ENCODE peak calls at places on chromosomes 13 and 19, in six cellular contexts. S, K, F, B, G and Y are unnamed samples.

GRCh38 chr13:40438999-40439797 is 227.2 kb downstream of the FOXO1 start:
- DNase-seq in S (peak), K (no peak), F (no peak), B (no peak), G (no peak), Y (peak)

GRCh38 chr13:50531917-50532899 is 311.3 kb downstream of the DLEU7 start:
- DNase-seq in S (no peak), K (no peak), F (peak), B (no peak), G (no peak), Y (peak)

GRCh38 chr19:9406798-9407352 is 28.5 kb downstream of the ZNF266 start:
- DNase-seq in S (no peak), K (no peak), F (peak), B (no peak), G (peak), Y (peak)

GRCh38 chr19:42251572-42251990 is 3.3 kb downstream of the ERF start:
- DNase-seq in S (no peak), K (no peak), F (no peak), B (no peak), G (no peak), Y (no peak)

GRCh38 chr13:60214213-60215079 is 50.7 kb upstream of the DIAPH3 start:
- DNase-seq in S (no peak), K (no peak), F (no peak), B (no peak), G (no peak), Y (no peak)

GRCh38 chr13:109271555-109271954 is 514.8 kb downstream of the IRS2 start:
- DNase-seq in S (no peak), K (no peak), F (no peak), B (no peak), G (no peak), Y (no peak)

GRCh38 chr13:45601680-45602079 is 13.9 kb downstream of the ERICH6B start:
- DNase-seq in S (no peak), K (no peak), F (no peak), B (no peak), G (no peak), Y (no peak)

GRCh38 chr13:41658057-41658642 is 200.8 kb downstream of the RGCC start:
- DNase-seq in S (peak), K (no peak), F (peak), B (no peak), G (no peak), Y (no peak)

GRCh38 chr13:78736142-78736541 is 77.2 kb upstream of the OBI1 start:
- DNase-seq in S (no peak), K (no peak), F (no peak), B (no peak), G (no peak), Y (no peak)

GRCh38 chr19:403221-404036 is 5.5 kb downstream of the C2CD4C start:
- DNase-seq in S (no peak), K (peak), F (no peak), B (no peak), G (no peak), Y (no peak)

GRCh38 chr13:100235311-100235901 is 146.5 kb downstream of the PCCA start:
- DNase-seq in S (peak), K (no peak), F (peak), B (peak), G (no peak), Y (no peak)

GRCh38 chr13:44498969-44499368 is 77.2 kb downstream of the TSC22D1 start:
- DNase-seq in S (no peak), K (no peak), F (no peak), B (no peak), G (no peak), Y (peak)

GRCh38 chr13:102405499-102406079 is 3.7 kb upstream of the FGF14 start:
- DNase-seq in S (peak), K (peak), F (peak), B (peak), G (no peak), Y (no peak)

GRCh38 chr19:24054044-24054935 is 32.7 kb upstream of the ZNF254 start:
- DNase-seq in S (peak), K (no peak), F (peak), B (no peak), G (no peak), Y (peak)

GRCh38 chr13:96809366-96810096 is 184.7 kb downstream of the OXGR1 start:
- DNase-seq in S (no peak), K (no peak), F (no peak), B (no peak), G (no peak), Y (no peak)

GRCh38 chr13:20553309-20553708 is 13.6 kb upstream of the IFT88 start:
- DNase-seq in S (no peak), K (no peak), F (no peak), B (no peak), G (no peak), Y (peak)

GRCh38 chr19:18440421-18440877 is 2.5 kb upstream of the ISYNA1 start:
- DNase-seq in S (no peak), K (no peak), F (no peak), B (no peak), G (no peak), Y (peak)

GRCh38 chr19:1651548-1652394 is 644 bp downstream of the TCF3 start:
- DNase-seq in S (peak), K (no peak), F (peak), B (peak), G (no peak), Y (peak)
- H2BK120ac ChIP-seq in S (peak), K (no peak), F (no peak), B (peak), G (peak), Y (peak)

GRCh38 chr19:14094854-14095253 is 4.3 kb upstream of the SAMD1 start:
- DNase-seq in S (no peak), K (no peak), F (no peak), B (no peak), G (no peak), Y (no peak)
- H3K14ac ChIP-seq in S (no peak), K (no peak), F (no peak), B (no peak), G (no peak), Y (no peak)

DNA sequence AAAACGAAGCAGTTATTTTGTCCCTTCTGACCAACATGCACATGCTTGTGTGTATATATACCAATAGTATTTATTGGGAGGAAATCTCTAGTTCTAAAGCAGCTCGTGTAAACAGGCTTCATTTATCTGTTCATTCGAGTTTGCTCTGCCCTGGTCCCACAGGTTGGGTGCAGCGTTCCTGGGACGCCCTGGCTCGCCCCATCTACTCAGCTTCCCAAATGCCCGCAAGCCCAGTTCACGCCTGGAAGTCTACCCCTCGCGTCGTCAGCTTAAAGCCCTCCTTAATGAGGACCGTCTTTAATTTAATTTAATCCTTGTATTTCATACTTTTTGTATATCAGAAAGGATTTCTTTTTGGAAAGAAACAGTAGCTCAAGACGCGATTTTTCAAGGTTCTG is 604 bp downstream of the THSD1 start:
- DNase-seq in S (no peak), K (no peak), F (no peak), B (no peak), G (no peak), Y (no peak)
- H3K23ac ChIP-seq in S (no peak), K (no peak), F (peak), B (no peak), G (no peak), Y (no peak)

GRCh38 chr13:74464656-74465055 is 330.5 kb upstream of the KLF12 start:
- DNase-seq in S (no peak), K (no peak), F (no peak), B (no peak), G (no peak), Y (no peak)

GRCh38 chr13:74461011-74461410 is 326.8 kb upstream of the KLF12 start:
- DNase-seq in S (no peak), K (no peak), F (no peak), B (no peak), G (no peak), Y (no peak)

GRCh38 chr13:74466015-74466414 is 331.8 kb upstream of the KLF12 start:
- DNase-seq in S (no peak), K (no peak), F (no peak), B (no peak), G (no peak), Y (no peak)

GRCh38 chr13:74465279-74465678 is 331.1 kb upstream of the KLF12 start:
- DNase-seq in S (no peak), K (peak), F (no peak), B (no peak), G (no peak), Y (no peak)
- H2BK120ac ChIP-seq in S (no peak), K (no peak), F (no peak), B (no peak), G (no peak), Y (no peak)

DNA sequence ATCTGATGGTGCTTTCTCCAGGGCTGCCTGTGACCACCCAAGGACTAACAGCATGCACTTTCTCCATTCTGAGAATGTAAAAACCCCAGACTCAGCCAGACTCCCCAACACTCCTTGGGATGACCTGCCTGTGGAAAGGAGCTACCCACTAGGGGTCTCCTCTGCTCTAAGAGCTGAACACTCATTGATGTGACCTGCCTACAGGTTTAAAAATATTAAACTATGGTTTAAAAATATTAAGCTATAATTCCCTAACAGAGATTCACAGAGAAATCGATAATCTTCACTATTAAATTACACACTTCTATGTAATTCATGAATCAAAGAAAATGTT is 696.2 kb upstream of the SLITRK5 start:
- DNase-seq in S (no peak), K (no peak), F (no peak), B (no peak), G (no peak), Y (no peak)
- H3K14ac ChIP-seq in S (no peak), K (no peak), F (no peak), B (no peak), G (no peak), Y (no peak)

DNA sequence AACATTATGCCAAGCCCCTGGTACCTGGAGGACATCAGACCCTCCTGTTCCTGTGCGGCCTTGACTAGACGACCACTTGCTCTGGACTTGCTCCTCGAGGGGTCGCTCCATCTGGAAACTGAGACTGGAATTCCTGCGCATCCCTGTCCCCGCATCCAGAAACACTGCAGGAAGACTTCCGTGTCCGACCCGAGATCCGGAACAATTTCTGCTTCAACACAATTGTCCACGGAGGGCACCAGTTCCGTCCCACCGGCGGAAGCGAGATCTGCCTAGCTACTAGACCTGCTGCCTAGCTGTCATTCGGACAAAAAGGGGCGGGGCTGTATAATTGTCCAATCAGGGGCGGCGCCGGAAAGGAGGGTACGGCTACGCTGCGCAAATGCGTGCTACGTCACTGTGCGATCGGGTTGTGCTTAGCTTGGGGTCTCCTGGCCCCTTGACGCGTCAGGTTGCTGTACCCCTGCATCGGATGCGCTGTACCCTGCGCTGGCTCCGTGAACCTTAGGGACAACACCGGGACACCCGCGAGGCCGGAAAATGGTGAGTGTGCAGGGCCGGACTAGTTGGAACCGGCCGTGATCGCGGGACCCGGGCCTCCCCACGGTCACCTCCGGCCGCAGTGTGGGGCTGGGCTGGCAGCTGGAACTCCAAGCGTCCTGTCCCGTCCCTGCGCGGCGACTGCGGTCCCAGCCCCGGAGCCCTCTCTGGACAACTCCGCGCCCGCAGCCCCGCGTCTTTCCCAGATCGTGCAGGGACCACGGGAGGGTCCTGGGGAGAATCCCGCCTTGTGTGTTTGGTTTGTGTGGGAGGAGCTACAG is at the start of the genes ZNF490 and ZNF791:
- DNase-seq in S (peak), K (peak), F (peak), B (peak), G (peak), Y (peak)
- H3K23ac ChIP-seq in S (peak), K (no peak), F (peak), B (peak), G (no peak), Y (no peak)

DNA sequence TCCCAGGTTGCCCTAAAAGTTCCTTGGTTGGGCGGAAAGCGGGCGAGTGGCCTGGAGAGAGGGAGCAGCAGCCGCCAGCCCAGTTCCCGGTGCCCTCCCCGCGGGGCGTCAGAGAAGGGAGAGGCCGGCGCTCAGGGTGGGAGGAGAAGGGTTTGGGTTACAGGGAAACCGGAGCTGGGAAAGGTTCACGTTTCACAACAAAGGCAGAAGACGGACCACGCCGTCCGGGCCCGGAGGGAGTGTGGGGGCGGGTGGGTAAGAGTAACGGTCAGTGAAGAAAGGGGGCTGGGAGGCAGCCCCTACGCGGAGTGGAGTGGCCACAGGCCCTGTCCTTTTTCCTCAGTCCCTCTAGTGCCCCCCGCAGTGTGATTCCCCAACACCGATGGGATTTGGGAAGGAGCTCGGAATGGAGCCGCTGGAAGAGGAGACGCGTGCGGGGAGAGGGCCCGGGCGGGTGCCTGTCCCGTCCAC is 1.6 kb downstream of the SIX5 start:
- DNase-seq in S (peak), K (peak), F (peak), B (peak), G (no peak), Y (peak)
- H2BK120ac ChIP-seq in S (no peak), K (no peak), F (peak), B (peak), G (no peak), Y (peak)

GRCh38 chr19:3112375-3113099 is 18.4 kb downstream of the GNA11 start:
- DNase-seq in S (no peak), K (no peak), F (no peak), B (no peak), G (no peak), Y (no peak)
- H3K14ac ChIP-seq in S (no peak), K (no peak), F (no peak), B (peak), G (no peak), Y (no peak)

DNA sequence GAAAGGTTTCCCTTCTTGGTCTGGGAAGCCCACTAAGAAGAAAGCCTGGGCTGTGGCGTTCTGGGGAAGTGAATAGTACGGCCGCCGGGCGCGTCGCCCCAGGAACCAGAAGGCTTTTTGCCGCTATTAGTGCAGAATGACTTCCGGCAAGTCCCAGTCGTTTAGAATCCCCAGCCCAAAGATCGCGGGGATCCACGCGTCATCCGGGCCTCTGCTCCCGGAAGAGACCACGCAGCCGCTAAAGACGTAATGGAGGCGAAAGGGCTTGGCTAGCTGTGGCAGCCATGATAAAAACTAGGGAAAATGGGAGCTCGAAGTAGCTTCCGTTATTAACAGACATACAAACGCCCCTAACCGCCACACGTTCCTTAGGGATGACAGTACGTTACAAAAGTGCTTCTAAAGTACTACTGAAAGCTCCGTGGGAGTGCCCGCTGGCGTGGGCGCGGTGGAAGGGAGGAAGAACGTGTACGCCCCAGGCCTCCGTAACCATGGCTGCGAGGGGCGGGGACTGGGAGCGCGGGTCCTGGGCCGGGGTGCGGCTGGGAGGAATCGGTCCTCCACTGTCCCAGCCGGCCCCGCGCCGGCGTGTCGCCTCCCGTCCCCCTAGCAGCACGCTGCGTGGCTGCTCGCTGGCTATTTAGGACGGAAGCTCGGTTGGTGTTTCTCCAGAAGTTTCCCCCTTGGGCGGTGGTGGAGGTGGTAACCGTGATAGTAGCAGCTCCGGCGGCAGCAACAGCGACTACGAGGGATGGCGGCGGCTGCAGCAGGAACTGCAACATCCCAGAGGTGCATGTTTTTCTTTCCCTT is at the start of gene SUGT1:
- DNase-seq in S (peak), K (peak), F (peak), B (peak), G (peak), Y (peak)
- H3K23ac ChIP-seq in S (peak), K (no peak), F (peak), B (no peak), G (no peak), Y (no peak)

DNA sequence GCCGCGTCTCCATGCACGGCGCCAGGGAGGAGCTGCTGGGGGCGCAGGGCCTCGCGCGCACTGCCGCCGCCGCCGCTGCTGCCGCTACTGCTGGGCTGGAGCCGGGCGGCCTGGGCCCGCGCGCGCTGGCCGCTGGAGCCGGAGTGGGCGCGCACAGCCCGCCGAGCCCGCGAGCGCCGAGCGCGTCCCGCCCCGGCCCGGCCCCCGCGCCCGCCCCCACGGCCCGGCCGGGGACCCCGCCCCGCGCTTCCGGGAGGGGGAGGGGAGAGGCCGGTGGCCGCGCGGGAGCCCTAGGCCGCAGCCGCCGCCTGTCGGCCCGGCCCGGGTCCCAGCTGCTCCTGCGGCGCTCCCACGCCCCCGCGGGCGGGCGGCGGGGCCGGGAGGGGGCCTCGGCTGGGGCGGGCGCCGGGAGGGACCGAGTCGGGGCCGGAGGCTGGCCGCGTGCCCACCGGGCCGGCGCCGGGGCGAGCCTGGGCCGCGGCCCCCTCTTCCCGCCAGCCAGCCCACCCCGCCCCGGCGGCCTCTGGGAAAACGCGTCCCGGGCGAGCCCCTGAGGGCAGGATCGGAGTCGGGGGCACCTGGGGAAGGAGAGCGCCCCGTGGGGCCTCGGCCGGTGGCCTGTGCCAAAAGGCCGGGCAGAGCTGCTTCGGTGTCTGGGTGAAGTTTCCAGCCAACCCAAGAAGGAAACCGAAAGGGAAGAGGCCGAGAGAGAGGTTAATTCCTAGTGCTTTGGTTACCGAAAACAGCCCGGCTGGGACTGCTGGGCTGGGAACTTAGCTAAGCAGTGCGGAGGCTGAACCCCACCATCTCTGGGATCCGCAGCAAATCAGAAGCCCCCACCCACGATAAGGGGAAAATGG is at the start of gene STK24:
- DNase-seq in S (peak), K (peak), F (peak), B (peak), G (no peak), Y (peak)
- H2BK120ac ChIP-seq in S (peak), K (peak), F (peak), B (peak), G (no peak), Y (peak)